ENCODE peak calls at places on chromosomes 4 and X, in seven cellular contexts. One of them, this sample, is unnamed.

GRCh38 chrX:99795495-99795894 is 614.6 kb downstream of the PCDH19 start:
- DNase-seq in HepG2: no peak
- DNase-seq in Panc1: no peak
- DNase-seq in K562: no peak
- DNase-seq in GM12878: no peak
- DNase-seq in HCT116: no peak
- DNase-seq in H1: no peak
- DNase-seq in this sample: no peak

GRCh38 chr4:168647976-168648375 is 151.1 kb downstream of the PALLD start:
- DNase-seq in HepG2: no peak
- DNase-seq in Panc1: no peak
- DNase-seq in K562: no peak
- DNase-seq in GM12878: no peak
- DNase-seq in HCT116: no peak
- DNase-seq in H1: no peak
- DNase-seq in this sample: no peak

GRCh38 chr4:120916937-120917336 is 5.6 kb downstream of the PRDM5 start:
- DNase-seq in HepG2: no peak
- DNase-seq in Panc1: no peak
- DNase-seq in K562: no peak
- DNase-seq in GM12878: no peak
- DNase-seq in HCT116: no peak
- DNase-seq in H1: no peak
- DNase-seq in this sample: no peak

GRCh38 chr4:75666299-75666698 is 6.9 kb downstream of the G3BP2 start:
- DNase-seq in HepG2: no peak
- DNase-seq in Panc1: no peak
- DNase-seq in K562: no peak
- DNase-seq in GM12878: no peak
- DNase-seq in HCT116: no peak
- DNase-seq in H1: no peak
- DNase-seq in this sample: no peak

GRCh38 chrX:72466493-72466892 is 106.2 kb downstream of the HDAC8 start:
- DNase-seq in HepG2: no peak
- DNase-seq in Panc1: no peak
- DNase-seq in K562: no peak
- DNase-seq in GM12878: no peak
- DNase-seq in HCT116: no peak
- DNase-seq in H1: no peak
- DNase-seq in this sample: no peak

GRCh38 chr4:106914223-106914622 is 121.9 kb downstream of the DKK2 start:
- DNase-seq in HepG2: no peak
- DNase-seq in Panc1: no peak
- DNase-seq in K562: no peak
- DNase-seq in GM12878: no peak
- DNase-seq in HCT116: no peak
- DNase-seq in H1: no peak
- DNase-seq in this sample: no peak

GRCh38 chr4:56506110-56506705 is 617 bp downstream of the ARL9 start:
- DNase-seq in HepG2: no peak
- DNase-seq in Panc1: no peak
- DNase-seq in K562: no peak
- DNase-seq in GM12878: no peak
- DNase-seq in HCT116: no peak
- DNase-seq in H1: peak; percentile 67
- DNase-seq in this sample: peak; percentile 10

GRCh38 chr4:20254517-20255250 is 3.0 kb downstream of the SLIT2 start:
- DNase-seq in HepG2: no peak
- DNase-seq in Panc1: no peak
- DNase-seq in K562: no peak
- DNase-seq in GM12878: no peak
- DNase-seq in HCT116: no peak
- DNase-seq in H1: no peak
- DNase-seq in this sample: peak; percentile 54

GRCh38 chr4:125789018-125789417 is 474.3 kb downstream of the FAT4 start:
- DNase-seq in HepG2: no peak
- DNase-seq in Panc1: no peak
- DNase-seq in K562: no peak
- DNase-seq in GM12878: no peak
- DNase-seq in HCT116: no peak
- DNase-seq in H1: no peak
- DNase-seq in this sample: no peak

GRCh38 chrX:9267415-9267814 is 197.4 kb upstream of the TBL1X start:
- DNase-seq in HepG2: peak; percentile 82
- DNase-seq in Panc1: no peak
- DNase-seq in K562: no peak
- DNase-seq in GM12878: no peak
- DNase-seq in HCT116: no peak
- DNase-seq in H1: no peak
- DNase-seq in this sample: no peak

GRCh38 chr4:48226199-48226598 is 43.4 kb downstream of the TEC start:
- DNase-seq in HepG2: no peak
- DNase-seq in Panc1: no peak
- DNase-seq in K562: no peak
- DNase-seq in GM12878: no peak
- DNase-seq in HCT116: no peak
- DNase-seq in H1: no peak
- DNase-seq in this sample: no peak

GRCh38 chr4:72295966-72296557 is 264.3 kb downstream of the NPFFR2 start:
- DNase-seq in HepG2: peak; percentile 20
- DNase-seq in Panc1: no peak
- DNase-seq in K562: peak; percentile 34
- DNase-seq in GM12878: no peak
- DNase-seq in HCT116: peak; percentile 15
- DNase-seq in H1: no peak
- DNase-seq in this sample: peak; percentile 48

GRCh38 chr4:30386266-30386895 is 333.8 kb upstream of the PCDH7 start:
- DNase-seq in HepG2: no peak
- DNase-seq in Panc1: no peak
- DNase-seq in K562: no peak
- DNase-seq in GM12878: no peak
- DNase-seq in HCT116: no peak
- DNase-seq in H1: no peak
- DNase-seq in this sample: no peak

GRCh38 chrX:14528629-14529287 is 578 bp upstream of the GLRA2 start:
- DNase-seq in HepG2: peak; percentile 10
- DNase-seq in Panc1: peak; percentile 2
- DNase-seq in K562: peak; percentile 10
- DNase-seq in GM12878: peak; percentile 4
- DNase-seq in HCT116: peak; percentile 13
- DNase-seq in H1: peak; percentile 81
- DNase-seq in this sample: peak; percentile 27

GRCh38 chrX:107834273-107835201 is 8.9 kb downstream of the MID2 start:
- DNase-seq in HepG2: no peak
- DNase-seq in Panc1: no peak
- DNase-seq in K562: no peak
- DNase-seq in GM12878: no peak
- DNase-seq in HCT116: no peak
- DNase-seq in H1: no peak
- DNase-seq in this sample: no peak

GRCh38 chrX:153598541-153599191 is at the start of gene CCNQ:
- DNase-seq in HepG2: no peak
- DNase-seq in Panc1: no peak
- DNase-seq in K562: peak; percentile 25
- DNase-seq in GM12878: no peak
- DNase-seq in HCT116: no peak
- DNase-seq in H1: peak; percentile 53
- DNase-seq in this sample: peak; percentile 57

GRCh38 chr4:186808635-186809018 is 85.0 kb upstream of the FAT1 start:
- DNase-seq in HepG2: no peak
- DNase-seq in Panc1: no peak
- DNase-seq in K562: peak; percentile 44
- DNase-seq in GM12878: no peak
- DNase-seq in HCT116: peak; percentile 74
- DNase-seq in H1: no peak
- DNase-seq in this sample: no peak

DNA sequence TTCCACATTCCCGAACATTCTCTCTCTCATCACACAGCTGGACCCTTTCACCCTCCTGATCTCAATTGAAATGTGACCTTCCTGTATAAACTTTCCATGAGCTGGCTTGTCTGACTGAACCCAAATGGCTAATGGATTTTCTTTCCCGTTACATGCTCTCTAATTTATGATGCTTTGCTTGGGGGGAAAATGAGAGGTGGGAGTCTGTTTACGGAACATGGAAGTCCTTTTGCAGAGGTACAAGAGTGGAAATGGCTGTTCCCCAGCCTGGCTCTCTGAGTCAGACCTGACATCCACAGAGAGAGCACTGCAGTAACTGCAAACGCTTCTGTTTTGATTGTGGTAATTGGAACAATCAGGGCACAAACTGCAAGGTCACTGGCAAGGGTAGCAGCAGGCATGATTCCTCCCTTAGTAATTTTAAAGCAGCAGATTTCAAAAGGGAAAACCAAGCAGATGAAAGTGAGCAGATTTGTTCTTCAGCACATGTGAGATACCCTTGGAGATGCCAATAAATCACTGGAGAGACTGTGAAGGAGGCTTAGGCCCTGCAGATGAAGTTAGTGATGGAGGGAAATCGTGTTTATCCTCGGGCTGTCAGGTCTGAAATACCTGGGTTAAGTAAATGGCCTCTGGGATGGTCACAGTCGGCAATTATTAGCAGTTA is 83.9 kb downstream of the SNCA start:
- DNase-seq in HepG2: no peak
- DNase-seq in Panc1: no peak
- DNase-seq in K562: no peak
- DNase-seq in GM12878: no peak
- DNase-seq in HCT116: no peak
- DNase-seq in H1: no peak
- DNase-seq in this sample: peak; percentile 33
- TF ChIP-seq SIN3A in HepG2: no peak
- TF ChIP-seq SIN3A in Panc1: no peak
- TF ChIP-seq SIN3A in K562: no peak
- TF ChIP-seq SIN3A in GM12878: no peak
- TF ChIP-seq SIN3A in HCT116: no peak
- TF ChIP-seq SIN3A in H1: no peak
- TF ChIP-seq SIN3A in this sample: no peak

GRCh38 chr4:26256016-26256415 is 64.8 kb upstream of the RBPJ start:
- DNase-seq in HepG2: no peak
- DNase-seq in Panc1: no peak
- DNase-seq in K562: no peak
- DNase-seq in GM12878: no peak
- DNase-seq in HCT116: no peak
- DNase-seq in H1: no peak
- DNase-seq in this sample: no peak
- TF ChIP-seq SIN3A in HepG2: no peak
- TF ChIP-seq SIN3A in Panc1: no peak
- TF ChIP-seq SIN3A in K562: no peak
- TF ChIP-seq SIN3A in GM12878: no peak
- TF ChIP-seq SIN3A in HCT116: no peak
- TF ChIP-seq SIN3A in H1: no peak
- TF ChIP-seq SIN3A in this sample: no peak

GRCh38 chr4:69056921-69057562 is 39.2 kb upstream of the UGT2B7 start:
- DNase-seq in HepG2: no peak
- DNase-seq in Panc1: no peak
- DNase-seq in K562: no peak
- DNase-seq in GM12878: no peak
- DNase-seq in HCT116: no peak
- DNase-seq in H1: no peak
- DNase-seq in this sample: no peak

GRCh38 chr4:69058410-69059059 is 37.7 kb upstream of the UGT2B7 start:
- DNase-seq in HepG2: no peak
- DNase-seq in Panc1: no peak
- DNase-seq in K562: no peak
- DNase-seq in GM12878: no peak
- DNase-seq in HCT116: no peak
- DNase-seq in H1: no peak
- DNase-seq in this sample: no peak

GRCh38 chr4:69057620-69058409 is 38.5 kb upstream of the UGT2B7 start:
- DNase-seq in HepG2: peak; percentile 93
- DNase-seq in Panc1: no peak
- DNase-seq in K562: no peak
- DNase-seq in GM12878: no peak
- DNase-seq in HCT116: no peak
- DNase-seq in H1: no peak
- DNase-seq in this sample: no peak

GRCh38 chr4:69064391-69064790 is 31.9 kb upstream of the UGT2B7 start:
- DNase-seq in HepG2: no peak
- DNase-seq in Panc1: no peak
- DNase-seq in K562: no peak
- DNase-seq in GM12878: no peak
- DNase-seq in HCT116: no peak
- DNase-seq in H1: no peak
- DNase-seq in this sample: no peak

DNA sequence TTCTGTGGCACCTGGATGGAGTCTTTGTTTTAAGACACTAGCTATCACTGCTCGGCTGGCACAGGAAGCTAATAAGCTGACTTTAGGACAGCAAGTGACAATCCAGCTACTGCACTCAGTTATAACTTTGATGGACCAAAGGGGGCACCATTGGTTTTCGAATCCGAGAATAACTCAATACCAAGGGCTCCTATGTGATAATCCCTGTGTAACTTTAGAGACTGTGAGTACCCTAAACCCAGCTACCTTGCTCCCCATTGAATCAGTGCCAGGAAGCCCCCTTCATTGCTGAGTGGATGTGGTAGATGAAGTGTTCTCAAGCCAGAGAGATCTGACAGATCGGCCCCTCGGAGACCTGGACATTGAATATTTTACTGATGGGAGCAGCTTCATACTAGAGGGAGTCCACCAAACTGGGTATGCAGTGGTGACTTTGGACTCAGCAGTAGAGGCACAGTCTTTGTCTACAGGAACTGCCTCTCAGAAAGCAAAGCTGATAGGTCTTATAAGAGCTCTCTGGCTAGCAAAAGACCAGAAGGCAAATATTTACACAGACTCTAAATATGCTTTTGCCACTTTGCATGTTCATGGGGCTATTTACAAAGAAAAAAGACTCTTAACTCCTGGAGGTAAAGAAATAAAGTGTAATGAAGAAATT is 35.5 kb upstream of the UGT2B7 start:
- DNase-seq in HepG2: no peak
- DNase-seq in Panc1: no peak
- DNase-seq in K562: no peak
- DNase-seq in GM12878: no peak
- DNase-seq in HCT116: no peak
- DNase-seq in H1: no peak
- DNase-seq in this sample: no peak
- TF ChIP-seq SIN3A in HepG2: no peak
- TF ChIP-seq SIN3A in Panc1: no peak
- TF ChIP-seq SIN3A in K562: no peak
- TF ChIP-seq SIN3A in GM12878: no peak
- TF ChIP-seq SIN3A in HCT116: no peak
- TF ChIP-seq SIN3A in H1: no peak
- TF ChIP-seq SIN3A in this sample: no peak

DNA sequence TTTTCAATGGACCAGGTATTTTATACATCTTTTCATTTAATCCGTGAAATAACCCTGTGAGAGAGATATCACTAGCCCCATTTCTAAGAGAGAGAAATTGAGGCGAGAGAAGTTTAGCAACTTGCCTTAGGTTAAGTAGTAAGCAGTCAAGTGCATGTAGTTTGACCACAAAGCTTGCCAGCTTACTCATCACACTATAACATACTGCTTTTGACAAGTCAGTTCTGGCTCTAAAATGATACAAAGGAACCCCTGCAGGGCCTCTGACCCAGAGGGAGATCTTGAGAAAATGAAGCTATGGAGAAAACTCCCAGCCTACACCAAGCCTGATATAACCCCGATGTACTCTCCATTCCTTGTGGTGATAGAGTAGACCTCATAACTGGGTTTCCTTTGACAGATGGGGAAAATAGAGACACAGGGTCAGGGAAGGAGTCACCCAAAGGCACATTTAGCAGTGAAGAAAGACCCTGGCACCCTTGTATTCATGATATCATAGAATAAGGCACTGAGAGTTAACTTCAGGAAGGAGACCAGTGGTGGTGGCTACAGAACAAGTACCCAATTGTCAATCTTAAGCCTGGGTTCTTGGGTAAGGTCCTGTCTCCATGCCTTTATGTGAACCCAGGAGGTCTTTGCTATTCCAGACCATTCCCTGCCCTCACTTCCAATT is 60.2 kb upstream of the MSN start:
- DNase-seq in HepG2: no peak
- DNase-seq in Panc1: no peak
- DNase-seq in K562: no peak
- DNase-seq in GM12878: no peak
- DNase-seq in HCT116: no peak
- DNase-seq in H1: no peak
- DNase-seq in this sample: no peak
- TF ChIP-seq SIN3A in HepG2: no peak
- TF ChIP-seq SIN3A in Panc1: no peak
- TF ChIP-seq SIN3A in K562: no peak
- TF ChIP-seq SIN3A in GM12878: no peak
- TF ChIP-seq SIN3A in HCT116: no peak
- TF ChIP-seq SIN3A in H1: no peak
- TF ChIP-seq SIN3A in this sample: no peak

This sample was measured in SK-N-SH.